ENCODE peak calls at places on chromosome 2, in ten cellular contexts. One of them, this sample, is unnamed.

GRCh38 chr2:182784777-182785176 is 68.7 kb downstream of the DNAJC10 start:
- DNase-seq in neural progenitor cell: peak
- DNase-seq in NB4: peak
- DNase-seq in AG09319: no peak
- DNase-seq in choroid plexus epithelial cell: peak
- DNase-seq in astrocyte of the cerebellum: peak
- DNase-seq in AG04449: no peak
- DNase-seq in adrenal gland: no peak
- DNase-seq in left ventricle myocardium inferior: no peak
- DNase-seq in B cell: no peak
- DNase-seq in this sample: no peak

GRCh38 chr2:186848873-186849578 is at the start of gene ZSWIM2:
- DNase-seq in neural progenitor cell: peak
- DNase-seq in NB4: no peak
- DNase-seq in AG09319: peak
- DNase-seq in choroid plexus epithelial cell: peak
- DNase-seq in astrocyte of the cerebellum: peak
- DNase-seq in AG04449: peak
- DNase-seq in adrenal gland: peak
- DNase-seq in left ventricle myocardium inferior: peak
- DNase-seq in B cell: no peak
- DNase-seq in this sample: peak

GRCh38 chr2:172440795-172441194 is 13.4 kb downstream of the ITGA6 start:
- DNase-seq in neural progenitor cell: peak
- DNase-seq in NB4: no peak
- DNase-seq in AG09319: no peak
- DNase-seq in choroid plexus epithelial cell: no peak
- DNase-seq in astrocyte of the cerebellum: no peak
- DNase-seq in AG04449: no peak
- DNase-seq in adrenal gland: no peak
- DNase-seq in left ventricle myocardium inferior: no peak
- DNase-seq in B cell: no peak
- DNase-seq in this sample: no peak

GRCh38 chr2:28277466-28277865 is 115.2 kb upstream of the FOSL2 start:
- DNase-seq in neural progenitor cell: no peak
- DNase-seq in NB4: no peak
- DNase-seq in AG09319: no peak
- DNase-seq in choroid plexus epithelial cell: no peak
- DNase-seq in astrocyte of the cerebellum: no peak
- DNase-seq in AG04449: no peak
- DNase-seq in adrenal gland: no peak
- DNase-seq in left ventricle myocardium inferior: no peak
- DNase-seq in B cell: no peak
- DNase-seq in this sample: no peak

GRCh38 chr2:58919316-58919715 is 678.2 kb upstream of the FANCL start:
- DNase-seq in neural progenitor cell: no peak
- DNase-seq in NB4: no peak
- DNase-seq in AG09319: no peak
- DNase-seq in choroid plexus epithelial cell: no peak
- DNase-seq in astrocyte of the cerebellum: no peak
- DNase-seq in AG04449: no peak
- DNase-seq in adrenal gland: no peak
- DNase-seq in left ventricle myocardium inferior: no peak
- DNase-seq in B cell: no peak
- DNase-seq in this sample: no peak

GRCh38 chr2:102033028-102033749 is 41.4 kb downstream of the IL1R2 start:
- DNase-seq in neural progenitor cell: no peak
- DNase-seq in NB4: peak
- DNase-seq in AG09319: no peak
- DNase-seq in choroid plexus epithelial cell: peak
- DNase-seq in astrocyte of the cerebellum: peak
- DNase-seq in AG04449: no peak
- DNase-seq in adrenal gland: no peak
- DNase-seq in left ventricle myocardium inferior: peak
- DNase-seq in B cell: peak
- DNase-seq in this sample: peak

GRCh38 chr2:40371525-40372277 is 80.2 kb downstream of the SLC8A1 start:
- DNase-seq in neural progenitor cell: peak
- DNase-seq in NB4: no peak
- DNase-seq in AG09319: peak
- DNase-seq in choroid plexus epithelial cell: peak
- DNase-seq in astrocyte of the cerebellum: peak
- DNase-seq in AG04449: no peak
- DNase-seq in adrenal gland: peak
- DNase-seq in left ventricle myocardium inferior: no peak
- DNase-seq in B cell: no peak
- DNase-seq in this sample: peak

GRCh38 chr2:241053576-241054251 is 48.4 kb downstream of the MTERF4 start:
- DNase-seq in neural progenitor cell: no peak
- DNase-seq in NB4: no peak
- DNase-seq in AG09319: no peak
- DNase-seq in choroid plexus epithelial cell: no peak
- DNase-seq in astrocyte of the cerebellum: no peak
- DNase-seq in AG04449: no peak
- DNase-seq in adrenal gland: no peak
- DNase-seq in left ventricle myocardium inferior: no peak
- DNase-seq in B cell: no peak
- DNase-seq in this sample: no peak

GRCh38 chr2:165203689-165204559 is at the start of gene SCN3A:
- DNase-seq in neural progenitor cell: peak
- DNase-seq in NB4: peak
- DNase-seq in AG09319: no peak
- DNase-seq in choroid plexus epithelial cell: peak
- DNase-seq in astrocyte of the cerebellum: peak
- DNase-seq in AG04449: no peak
- DNase-seq in adrenal gland: peak
- DNase-seq in left ventricle myocardium inferior: no peak
- DNase-seq in B cell: no peak
- DNase-seq in this sample: peak

GRCh38 chr2:15316370-15316814 is 244.7 kb downstream of the NBAS start:
- DNase-seq in neural progenitor cell: peak
- DNase-seq in NB4: no peak
- DNase-seq in AG09319: no peak
- DNase-seq in choroid plexus epithelial cell: no peak
- DNase-seq in astrocyte of the cerebellum: no peak
- DNase-seq in AG04449: no peak
- DNase-seq in adrenal gland: no peak
- DNase-seq in left ventricle myocardium inferior: no peak
- DNase-seq in B cell: no peak
- DNase-seq in this sample: peak

GRCh38 chr2:231530099-231531085 is at the start of gene NMUR1:
- DNase-seq in neural progenitor cell: peak
- DNase-seq in NB4: peak
- DNase-seq in AG09319: no peak
- DNase-seq in choroid plexus epithelial cell: no peak
- DNase-seq in astrocyte of the cerebellum: no peak
- DNase-seq in AG04449: no peak
- DNase-seq in adrenal gland: peak
- DNase-seq in left ventricle myocardium inferior: peak
- DNase-seq in B cell: peak
- DNase-seq in this sample: peak

GRCh38 chr2:182649316-182649715 is 66.7 kb upstream of the DNAJC10 start:
- DNase-seq in neural progenitor cell: peak
- DNase-seq in NB4: peak
- DNase-seq in AG09319: no peak
- DNase-seq in choroid plexus epithelial cell: peak
- DNase-seq in astrocyte of the cerebellum: no peak
- DNase-seq in AG04449: no peak
- DNase-seq in adrenal gland: no peak
- DNase-seq in left ventricle myocardium inferior: no peak
- DNase-seq in B cell: no peak
- DNase-seq in this sample: peak

GRCh38 chr2:190117305-190117704 is 54.8 kb upstream of the MSTN start:
- DNase-seq in neural progenitor cell: no peak
- DNase-seq in NB4: no peak
- DNase-seq in AG09319: no peak
- DNase-seq in choroid plexus epithelial cell: no peak
- DNase-seq in astrocyte of the cerebellum: no peak
- DNase-seq in AG04449: no peak
- DNase-seq in adrenal gland: no peak
- DNase-seq in left ventricle myocardium inferior: no peak
- DNase-seq in B cell: no peak
- DNase-seq in this sample: no peak

DNA sequence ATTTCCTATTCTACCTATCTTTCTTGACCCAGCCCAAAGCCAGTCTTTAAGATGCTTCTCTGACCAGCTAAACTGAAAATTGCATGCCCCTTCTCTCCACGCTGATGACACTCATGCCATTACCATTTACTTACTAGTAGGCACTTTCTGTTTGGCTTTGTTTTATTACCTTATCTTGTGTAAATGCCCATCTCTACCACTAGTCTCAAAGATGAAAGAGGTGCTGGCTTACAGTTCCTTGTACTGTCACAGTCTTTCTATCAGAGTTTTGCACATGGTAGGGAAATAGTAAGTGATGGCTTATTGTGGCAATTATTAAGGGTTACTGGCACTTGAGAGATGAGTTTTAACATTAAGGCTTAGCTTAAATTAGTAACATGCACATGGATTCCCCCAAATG is 352.1 kb downstream of the RBM43 start:
- DNase-seq in neural progenitor cell: no peak
- DNase-seq in NB4: peak
- DNase-seq in AG09319: no peak
- DNase-seq in choroid plexus epithelial cell: no peak
- DNase-seq in astrocyte of the cerebellum: no peak
- DNase-seq in AG04449: no peak
- DNase-seq in adrenal gland: no peak
- DNase-seq in left ventricle myocardium inferior: no peak
- DNase-seq in B cell: no peak
- DNase-seq in this sample: no peak
- TF ChIP-seq CTCF in neural progenitor cell: peak
- TF ChIP-seq CTCF in NB4: peak
- TF ChIP-seq CTCF in AG09319: no peak
- TF ChIP-seq CTCF in choroid plexus epithelial cell: no peak
- TF ChIP-seq CTCF in astrocyte of the cerebellum: no peak
- TF ChIP-seq CTCF in AG04449: no peak
- TF ChIP-seq CTCF in adrenal gland: peak
- TF ChIP-seq CTCF in left ventricle myocardium inferior: no peak
- TF ChIP-seq CTCF in B cell: no peak
- TF ChIP-seq CTCF in this sample: no peak

DNA sequence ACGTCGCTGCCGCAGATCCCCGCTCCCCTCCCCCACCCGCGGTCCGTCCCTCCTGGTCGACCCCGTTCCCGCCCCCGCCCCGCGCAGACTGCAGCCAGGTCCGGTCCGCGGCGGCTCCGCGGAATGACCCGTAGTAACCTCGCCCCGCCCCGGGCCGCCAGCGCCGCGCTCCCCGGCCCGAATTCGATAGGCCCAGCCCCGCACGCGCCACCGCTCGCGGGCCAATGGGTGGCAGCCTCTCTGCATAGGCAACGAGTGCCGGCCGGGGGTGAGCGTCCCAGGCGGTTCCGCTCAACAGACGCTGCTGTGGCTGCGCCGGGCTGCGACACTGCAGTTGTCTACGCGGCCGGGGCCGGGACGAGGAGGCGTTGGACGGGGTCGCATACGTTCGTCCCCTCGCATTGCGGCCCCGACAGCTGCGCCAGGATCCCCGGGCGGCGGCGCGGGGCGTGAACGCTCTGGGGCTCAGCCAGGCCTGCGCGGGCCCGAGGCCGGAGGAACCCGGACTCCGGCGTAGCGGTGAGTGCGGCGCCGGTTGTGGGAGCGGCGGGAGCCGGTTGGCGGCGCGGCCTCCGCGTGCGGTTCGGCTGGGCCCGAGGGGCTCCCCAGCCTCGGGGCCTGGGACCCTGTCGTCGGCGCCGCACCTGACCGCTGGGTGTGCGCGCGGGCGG is at the start of gene ACSL3:
- DNase-seq in neural progenitor cell: peak
- DNase-seq in NB4: peak
- DNase-seq in AG09319: peak
- DNase-seq in choroid plexus epithelial cell: peak
- DNase-seq in astrocyte of the cerebellum: peak
- DNase-seq in AG04449: no peak
- DNase-seq in adrenal gland: peak
- DNase-seq in left ventricle myocardium inferior: peak
- DNase-seq in B cell: peak
- DNase-seq in this sample: peak
- TF ChIP-seq CTCF in neural progenitor cell: peak
- TF ChIP-seq CTCF in NB4: no peak
- TF ChIP-seq CTCF in AG09319: no peak
- TF ChIP-seq CTCF in choroid plexus epithelial cell: no peak
- TF ChIP-seq CTCF in astrocyte of the cerebellum: no peak
- TF ChIP-seq CTCF in AG04449: no peak
- TF ChIP-seq CTCF in adrenal gland: no peak
- TF ChIP-seq CTCF in left ventricle myocardium inferior: no peak
- TF ChIP-seq CTCF in B cell: peak
- TF ChIP-seq CTCF in this sample: no peak

GRCh38 chr2:119521437-119521825 is 2.9 kb downstream of the SCTR start:
- DNase-seq in neural progenitor cell: no peak
- DNase-seq in NB4: no peak
- DNase-seq in AG09319: no peak
- DNase-seq in choroid plexus epithelial cell: no peak
- DNase-seq in astrocyte of the cerebellum: no peak
- DNase-seq in AG04449: no peak
- DNase-seq in adrenal gland: no peak
- DNase-seq in left ventricle myocardium inferior: no peak
- DNase-seq in B cell: no peak
- DNase-seq in this sample: no peak

GRCh38 chr2:119516121-119516520 is 8.2 kb downstream of the SCTR start:
- DNase-seq in neural progenitor cell: no peak
- DNase-seq in NB4: no peak
- DNase-seq in AG09319: no peak
- DNase-seq in choroid plexus epithelial cell: no peak
- DNase-seq in astrocyte of the cerebellum: no peak
- DNase-seq in AG04449: no peak
- DNase-seq in adrenal gland: no peak
- DNase-seq in left ventricle myocardium inferior: no peak
- DNase-seq in B cell: no peak
- DNase-seq in this sample: no peak

GRCh38 chr2:119518401-119518800 is 5.9 kb downstream of the SCTR start:
- DNase-seq in neural progenitor cell: no peak
- DNase-seq in NB4: no peak
- DNase-seq in AG09319: no peak
- DNase-seq in choroid plexus epithelial cell: no peak
- DNase-seq in astrocyte of the cerebellum: no peak
- DNase-seq in AG04449: no peak
- DNase-seq in adrenal gland: no peak
- DNase-seq in left ventricle myocardium inferior: no peak
- DNase-seq in B cell: no peak
- DNase-seq in this sample: no peak

GRCh38 chr2:119520696-119521436 is 3.4 kb downstream of the SCTR start:
- DNase-seq in neural progenitor cell: no peak
- DNase-seq in NB4: no peak
- DNase-seq in AG09319: no peak
- DNase-seq in choroid plexus epithelial cell: no peak
- DNase-seq in astrocyte of the cerebellum: no peak
- DNase-seq in AG04449: no peak
- DNase-seq in adrenal gland: no peak
- DNase-seq in left ventricle myocardium inferior: no peak
- DNase-seq in B cell: no peak
- DNase-seq in this sample: no peak

GRCh38 chr2:119517433-119517832 is 6.8 kb downstream of the SCTR start:
- DNase-seq in neural progenitor cell: peak
- DNase-seq in NB4: peak
- DNase-seq in AG09319: no peak
- DNase-seq in choroid plexus epithelial cell: peak
- DNase-seq in astrocyte of the cerebellum: no peak
- DNase-seq in AG04449: no peak
- DNase-seq in adrenal gland: peak
- DNase-seq in left ventricle myocardium inferior: peak
- DNase-seq in B cell: no peak
- DNase-seq in this sample: peak
- TF ChIP-seq CTCF in neural progenitor cell: peak
- TF ChIP-seq CTCF in NB4: peak
- TF ChIP-seq CTCF in AG09319: peak
- TF ChIP-seq CTCF in choroid plexus epithelial cell: peak
- TF ChIP-seq CTCF in astrocyte of the cerebellum: peak
- TF ChIP-seq CTCF in AG04449: peak
- TF ChIP-seq CTCF in adrenal gland: peak
- TF ChIP-seq CTCF in left ventricle myocardium inferior: peak
- TF ChIP-seq CTCF in B cell: peak
- TF ChIP-seq CTCF in this sample: peak

GRCh38 chr2:26982102-26982742 is 11.8 kb downstream of the MAPRE3 start:
- DNase-seq in neural progenitor cell: peak
- DNase-seq in NB4: peak
- DNase-seq in AG09319: no peak
- DNase-seq in choroid plexus epithelial cell: peak
- DNase-seq in astrocyte of the cerebellum: peak
- DNase-seq in AG04449: no peak
- DNase-seq in adrenal gland: peak
- DNase-seq in left ventricle myocardium inferior: peak
- DNase-seq in B cell: no peak
- DNase-seq in this sample: peak
- TF ChIP-seq CTCF in neural progenitor cell: peak
- TF ChIP-seq CTCF in NB4: no peak
- TF ChIP-seq CTCF in AG09319: no peak
- TF ChIP-seq CTCF in choroid plexus epithelial cell: peak
- TF ChIP-seq CTCF in astrocyte of the cerebellum: peak
- TF ChIP-seq CTCF in AG04449: no peak
- TF ChIP-seq CTCF in adrenal gland: peak
- TF ChIP-seq CTCF in left ventricle myocardium inferior: peak
- TF ChIP-seq CTCF in B cell: peak
- TF ChIP-seq CTCF in this sample: peak

This sample was measured in mucosa of descending colon.